ENCODE peak calls at places on chromosomes 3 and 15, in nine cellular contexts. A is tibial nerve; J is left colon; N is PC-3; D is neural crest cell; P is iPS-NIHi11; I is stimulated activated CD4-positive, alpha-beta T cell treated with anti-CD3 and anti-CD28 coated beads, Interleukin-12 subunit alpha, Interleukin-12 subunit beta, amount 100 ng/mL, for 4 hours; L is C1 segment of cervical spinal cord; V is AG20443. K is an unnamed sample.

GRCh38 chr15:61393949-61394348 is 164.8 kb upstream of the RORA start:
- DNase-seq in A (no peak), J (no peak), N (no peak), D (no peak), P (no peak), I (no peak), L (no peak), V (no peak), K (no peak)

GRCh38 chr3:146476094-146476740 is 6.9 kb upstream of the PLSCR2 start:
- DNase-seq in A (no peak), J (no peak), N (no peak), D (no peak), P (no peak), I (no peak), L (no peak), V (no peak), K (no peak)

GRCh38 chr15:55868707-55869106 is 124.7 kb downstream of the NEDD4 start:
- DNase-seq in A (no peak), J (no peak), N (peak; percentile 60), D (no peak), P (no peak), I (no peak), L (no peak), V (no peak), K (no peak)

GRCh38 chr15:58472821-58473581 is 41.2 kb downstream of the LIPC start:
- DNase-seq in A (no peak), J (no peak), N (peak; percentile 33), D (no peak), P (no peak), I (no peak), L (no peak), V (no peak), K (no peak)

GRCh38 chr3:53069422-53070068 is 23.7 kb upstream of the SFMBT1 start:
- DNase-seq in A (no peak), J (no peak), N (no peak), D (no peak), P (no peak), I (no peak), L (no peak), V (no peak), K (no peak)

GRCh38 chr3:178304758-178305157 is 231.5 kb upstream of the KCNMB2 start:
- DNase-seq in A (no peak), J (no peak), N (peak; percentile 52), D (no peak), P (no peak), I (no peak), L (no peak), V (peak; percentile 40), K (no peak)

GRCh38 chr15:73989001-73989798 is 2.9 kb downstream of the STOML1 start:
- DNase-seq in A (no peak), J (no peak), N (peak; percentile 72), D (no peak), P (no peak), I (no peak), L (no peak), V (peak; percentile 70), K (no peak)

GRCh38 chr15:29840928-29841327 is 18.7 kb upstream of the TJP1 start:
- DNase-seq in A (no peak), J (no peak), N (no peak), D (no peak), P (no peak), I (no peak), L (no peak), V (no peak), K (no peak)

GRCh38 chr3:10623578-10624275 is 118.3 kb upstream of the ATP2B2 start:
- DNase-seq in A (no peak), J (no peak), N (no peak), D (no peak), P (no peak), I (no peak), L (no peak), V (no peak), K (no peak)

GRCh38 chr3:71064976-71065763 is 518.4 kb downstream of the FOXP1 start:
- DNase-seq in A (no peak), J (no peak), N (peak; percentile 48), D (peak; percentile 52), P (peak; percentile 73), I (peak; percentile 53), L (peak; percentile 74), V (peak; percentile 49), K (peak; percentile 68)

GRCh38 chr3:105788548-105789036 is 80.2 kb downstream of the CBLB start:
- DNase-seq in A (no peak), J (no peak), N (no peak), D (no peak), P (no peak), I (no peak), L (no peak), V (no peak), K (no peak)

GRCh38 chr15:59522988-59523461 is 85.0 kb downstream of the FAM81A start:
- DNase-seq in A (no peak), J (no peak), N (no peak), D (no peak), P (peak; percentile 17), I (no peak), L (no peak), V (no peak), K (no peak)

GRCh38 chr3:32323605-32324004 is 68.0 kb upstream of the CMTM7 start:
- DNase-seq in A (no peak), J (no peak), N (no peak), D (no peak), P (no peak), I (no peak), L (no peak), V (no peak), K (no peak)

GRCh38 chr15:60000113-60000823 is 3.8 kb upstream of the FOXB1 start:
- DNase-seq in A (no peak), J (no peak), N (no peak), D (no peak), P (no peak), I (no peak), L (no peak), V (no peak), K (no peak)

GRCh38 chr3:113084777-113085176 is 94.0 kb downstream of the GTPBP8 start:
- DNase-seq in A (peak; percentile 24), J (no peak), N (peak; percentile 47), D (no peak), P (no peak), I (no peak), L (no peak), V (peak; percentile 66), K (no peak)